ENCODE peak calls at places on chromosome 10, in six cellular contexts. W is GM23248; K is CMK; U is kidney glomerular epithelial cell; P is activated CD4-positive, alpha-beta T cell treated with anti-CD3 and anti-CD28 coated beads for 48 hours; G is stimulated activated CD8-positive, alpha-beta memory T cell treated with anti-CD3 and anti-CD28 coated beads, Interleukin-15, amount 100 ng/mL, for 1 hour. O is an unnamed sample.

GRCh38 chr10:48613015-48613414 is 8.1 kb upstream of the ARHGAP22 start:
- DNase-seq in W (peak), K (no peak), U (no peak), P (no peak), G (no peak), O (no peak)

GRCh38 chr10:31157125-31157983 is 125.7 kb upstream of the ZNF438 start:
- DNase-seq in W (peak), K (no peak), U (no peak), P (no peak), G (no peak), O (peak)

GRCh38 chr10:48246501-48246900 is 28.0 kb downstream of the FRMPD2 start:
- DNase-seq in W (no peak), K (no peak), U (no peak), P (no peak), G (no peak), O (no peak)

GRCh38 chr10:94006591-94007550 is 13.1 kb downstream of the PLCE1 start:
- DNase-seq in W (peak), K (no peak), U (peak), P (no peak), G (no peak), O (no peak)

GRCh38 chr10:93917064-93917391 is 23.2 kb downstream of the SLC35G1 start:
- DNase-seq in W (no peak), K (no peak), U (no peak), P (no peak), G (no peak), O (no peak)

GRCh38 chr10:64071218-64071617 is 550.0 kb downstream of the REEP3 start:
- DNase-seq in W (no peak), K (no peak), U (no peak), P (no peak), G (no peak), O (no peak)

GRCh38 chr10:17379151-17379690 is 75.2 kb downstream of the ST8SIA6 start:
- DNase-seq in W (no peak), K (no peak), U (no peak), P (no peak), G (no peak), O (no peak)

GRCh38 chr10:28661035-28661434 is 16.3 kb upstream of the BAMBI start:
- DNase-seq in W (peak), K (no peak), U (peak), P (no peak), G (no peak), O (no peak)

GRCh38 chr10:114017266-114017665 is 26.4 kb upstream of the ADRB1 start:
- DNase-seq in W (no peak), K (no peak), U (no peak), P (no peak), G (no peak), O (no peak)

GRCh38 chr10:125161570-125162139 is 1.3 kb upstream of the CTBP2 start:
- DNase-seq in W (no peak), K (no peak), U (no peak), P (peak), G (no peak), O (no peak)

GRCh38 chr10:10994360-10994759 is 23.3 kb upstream of the CELF2 start:
- DNase-seq in W (no peak), K (no peak), U (no peak), P (no peak), G (no peak), O (no peak)

GRCh38 chr10:1376384-1376945 is 320.3 kb downstream of the WDR37 start:
- DNase-seq in W (no peak), K (no peak), U (no peak), P (no peak), G (no peak), O (no peak)

GRCh38 chr10:119409906-119410305 is 132.6 kb downstream of the RGS10 start:
- DNase-seq in W (no peak), K (no peak), U (no peak), P (no peak), G (no peak), O (no peak)